ENCODE peak calls at places on chromosome 10, in ten cellular contexts. M, E, I, L, G, J, N, S, F and P are unnamed samples.

GRCh38 chr10:91409069-91409868 is 875 bp upstream of the HECTD2 start:
- DNase-seq in M (peak), E (peak), I (peak), L (peak), G (peak), J (peak), N (peak), S (peak), F (peak), P (peak)

GRCh38 chr10:101617824-101618568 is 29.9 kb downstream of the DPCD start:
- DNase-seq in M (no peak), E (no peak), I (no peak), L (no peak), G (no peak), J (no peak), N (no peak), S (no peak), F (no peak), P (no peak)

GRCh38 chr10:31604141-31604540 is 285.1 kb downstream of the ZEB1 start:
- DNase-seq in M (no peak), E (no peak), I (no peak), L (no peak), G (no peak), J (peak), N (no peak), S (no peak), F (peak), P (peak)

GRCh38 chr10:34364253-34365037 is 450.7 kb downstream of the PARD3 start:
- DNase-seq in M (no peak), E (no peak), I (no peak), L (no peak), G (no peak), J (peak), N (no peak), S (no peak), F (no peak), P (no peak)

GRCh38 chr10:108612485-108612884 is 1310.8 kb downstream of the XPNPEP1 start:
- DNase-seq in M (no peak), E (no peak), I (no peak), L (no peak), G (no peak), J (no peak), N (no peak), S (no peak), F (no peak), P (no peak)

GRCh38 chr10:71077143-71077581 is 135.2 kb upstream of the UNC5B start:
- DNase-seq in M (no peak), E (peak), I (no peak), L (no peak), G (peak), J (no peak), N (no peak), S (no peak), F (no peak), P (no peak)

GRCh38 chr10:5467634-5468255 is 31.6 kb downstream of the CALML5 start:
- DNase-seq in M (no peak), E (no peak), I (no peak), L (no peak), G (no peak), J (no peak), N (no peak), S (no peak), F (no peak), P (no peak)

GRCh38 chr10:125157473-125157865 is 2.9 kb downstream of the CTBP2 start:
- DNase-seq in M (peak), E (peak), I (no peak), L (no peak), G (peak), J (peak), N (no peak), S (no peak), F (no peak), P (no peak)

GRCh38 chr10:118308664-118309063 is 33.5 kb downstream of the FAM204A start:
- DNase-seq in M (no peak), E (no peak), I (no peak), L (no peak), G (no peak), J (no peak), N (peak), S (no peak), F (no peak), P (peak)

GRCh38 chr10:112775892-112776679 is 174.0 kb upstream of the TCF7L2 start:
- DNase-seq in M (no peak), E (no peak), I (no peak), L (no peak), G (peak), J (no peak), N (no peak), S (peak), F (no peak), P (no peak)

GRCh38 chr10:70174058-70174741 is 3.9 kb upstream of the SAR1A start:
- DNase-seq in M (peak), E (no peak), I (no peak), L (no peak), G (peak), J (no peak), N (no peak), S (no peak), F (no peak), P (no peak)

GRCh38 chr10:80484677-80485409 is 30.7 kb downstream of the TSPAN14 start:
- DNase-seq in M (no peak), E (no peak), I (no peak), L (no peak), G (no peak), J (no peak), N (no peak), S (no peak), F (no peak), P (no peak)

GRCh38 chr10:14603539-14604102 is 171.1 kb downstream of the FAM107B start:
- DNase-seq in M (no peak), E (no peak), I (no peak), L (no peak), G (no peak), J (no peak), N (peak), S (no peak), F (peak), P (peak)

GRCh38 chr10:118238573-118239240 is 103.4 kb downstream of the FAM204A start:
- DNase-seq in M (peak), E (no peak), I (no peak), L (peak), G (no peak), J (peak), N (no peak), S (no peak), F (no peak), P (no peak)

GRCh38 chr10:73717564-73717963 is 19.7 kb upstream of the AGAP5 start:
- DNase-seq in M (no peak), E (no peak), I (no peak), L (no peak), G (no peak), J (no peak), N (no peak), S (no peak), F (no peak), P (no peak)

GRCh38 chr10:52897162-52897561 is 124.6 kb upstream of the MBL2 start:
- DNase-seq in M (no peak), E (no peak), I (no peak), L (no peak), G (no peak), J (peak), N (no peak), S (no peak), F (no peak), P (no peak)

GRCh38 chr10:4088354-4089066 is 303.5 kb upstream of the KLF6 start:
- DNase-seq in M (no peak), E (no peak), I (no peak), L (no peak), G (no peak), J (no peak), N (no peak), S (no peak), F (no peak), P (no peak)

GRCh38 chr10:3907514-3907913 is 122.5 kb upstream of the KLF6 start:
- DNase-seq in M (no peak), E (no peak), I (no peak), L (peak), G (peak), J (no peak), N (no peak), S (no peak), F (no peak), P (no peak)

GRCh38 chr10:28312572-28312971 is 9.7 kb upstream of the MPP7 start:
- DNase-seq in M (no peak), E (peak), I (no peak), L (no peak), G (no peak), J (no peak), N (no peak), S (no peak), F (no peak), P (no peak)

GRCh38 chr10:61284222-61284890 is 168.8 kb downstream of the TMEM26 start:
- DNase-seq in M (peak), E (no peak), I (no peak), L (peak), G (no peak), J (peak), N (peak), S (peak), F (peak), P (peak)

GRCh38 chr10:96124230-96125141 is 5.6 kb upstream of the ZNF518A start:
- DNase-seq in M (peak), E (no peak), I (peak), L (peak), G (peak), J (peak), N (peak), S (peak), F (peak), P (peak)

GRCh38 chr10:29189272-29189671 is 99.6 kb upstream of the LYZL1 start:
- DNase-seq in M (no peak), E (no peak), I (no peak), L (no peak), G (no peak), J (no peak), N (no peak), S (no peak), F (no peak), P (no peak)

GRCh38 chr10:60810437-60811182 is 32.3 kb downstream of the CDK1 start:
- DNase-seq in M (peak), E (no peak), I (no peak), L (peak), G (no peak), J (peak), N (no peak), S (peak), F (no peak), P (no peak)

GRCh38 chr10:91604936-91605534 is 27.8 kb downstream of the PPP1R3C start:
- DNase-seq in M (peak), E (no peak), I (no peak), L (peak), G (no peak), J (peak), N (no peak), S (no peak), F (no peak), P (no peak)

GRCh38 chr10:74388801-74389200 is 237.8 kb downstream of the ADK start:
- DNase-seq in M (no peak), E (no peak), I (no peak), L (no peak), G (no peak), J (no peak), N (no peak), S (no peak), F (no peak), P (no peak)

GRCh38 chr10:132551093-132551807 is 13.7 kb downstream of the INPP5A start:
- DNase-seq in M (no peak), E (no peak), I (no peak), L (no peak), G (peak), J (no peak), N (no peak), S (no peak), F (no peak), P (no peak)

GRCh38 chr10:133312016-133312768 is 3.5 kb downstream of the ZNF511 start:
- DNase-seq in M (no peak), E (no peak), I (no peak), L (no peak), G (no peak), J (no peak), N (no peak), S (no peak), F (no peak), P (no peak)

GRCh38 chr10:109977382-109977806 is 30.4 kb upstream of the ADD3 start:
- DNase-seq in M (no peak), E (no peak), I (no peak), L (peak), G (peak), J (no peak), N (no peak), S (peak), F (no peak), P (no peak)

GRCh38 chr10:71615538-71616329 is 103.8 kb downstream of the C10orf105 start:
- DNase-seq in M (no peak), E (no peak), I (no peak), L (no peak), G (no peak), J (no peak), N (no peak), S (no peak), F (no peak), P (no peak)

GRCh38 chr10:96170212-96170611 is 40.1 kb downstream of the ZNF518A start:
- DNase-seq in M (no peak), E (no peak), I (no peak), L (no peak), G (no peak), J (no peak), N (no peak), S (no peak), F (no peak), P (peak)

GRCh38 chr10:12971001-12971788 is 30.3 kb downstream of the CCDC3 start:
- DNase-seq in M (no peak), E (peak), I (no peak), L (no peak), G (no peak), J (no peak), N (no peak), S (no peak), F (no peak), P (no peak)

GRCh38 chr10:24685958-24686540 is 37.6 kb downstream of the ARHGAP21 start:
- DNase-seq in M (no peak), E (no peak), I (no peak), L (peak), G (no peak), J (peak), N (no peak), S (no peak), F (no peak), P (no peak)

GRCh38 chr10:23918839-23919238 is 290.1 kb upstream of the KIAA1217 start:
- DNase-seq in M (no peak), E (no peak), I (no peak), L (no peak), G (no peak), J (peak), N (no peak), S (no peak), F (no peak), P (peak)

GRCh38 chr10:37754538-37755323 is 102.7 kb downstream of the ZNF248 start:
- DNase-seq in M (no peak), E (no peak), I (no peak), L (peak), G (no peak), J (no peak), N (peak), S (no peak), F (no peak), P (no peak)

GRCh38 chr10:7956508-7956907 is 98.0 kb upstream of the GATA3 start:
- DNase-seq in M (no peak), E (no peak), I (no peak), L (peak), G (no peak), J (peak), N (no peak), S (no peak), F (no peak), P (no peak)

GRCh38 chr10:78432582-78432981 is 398.9 kb downstream of the RPS24 start:
- DNase-seq in M (no peak), E (no peak), I (no peak), L (no peak), G (no peak), J (no peak), N (peak), S (no peak), F (no peak), P (no peak)
- TF ChIP-seq CTCF in M (no peak), E (peak), I (no peak), L (peak), G (no peak), J (no peak), N (no peak), S (no peak), F (no peak), P (peak)

GRCh38 chr10:130782467-130782866 is 529.1 kb downstream of the TCERG1L start:
- DNase-seq in M (no peak), E (no peak), I (no peak), L (no peak), G (no peak), J (no peak), N (peak), S (no peak), F (no peak), P (peak)
- TF ChIP-seq CTCF in M (no peak), E (no peak), I (no peak), L (no peak), G (no peak), J (no peak), N (peak), S (no peak), F (no peak), P (peak)

GRCh38 chr10:18577823-18578685 is 73.3 kb downstream of the NSUN6 start:
- DNase-seq in M (no peak), E (no peak), I (no peak), L (no peak), G (no peak), J (no peak), N (no peak), S (no peak), F (no peak), P (no peak)

GRCh38 chr10:18582803-18583202 is 68.6 kb downstream of the NSUN6 start:
- DNase-seq in M (no peak), E (no peak), I (no peak), L (peak), G (no peak), J (no peak), N (no peak), S (no peak), F (no peak), P (no peak)

DNA sequence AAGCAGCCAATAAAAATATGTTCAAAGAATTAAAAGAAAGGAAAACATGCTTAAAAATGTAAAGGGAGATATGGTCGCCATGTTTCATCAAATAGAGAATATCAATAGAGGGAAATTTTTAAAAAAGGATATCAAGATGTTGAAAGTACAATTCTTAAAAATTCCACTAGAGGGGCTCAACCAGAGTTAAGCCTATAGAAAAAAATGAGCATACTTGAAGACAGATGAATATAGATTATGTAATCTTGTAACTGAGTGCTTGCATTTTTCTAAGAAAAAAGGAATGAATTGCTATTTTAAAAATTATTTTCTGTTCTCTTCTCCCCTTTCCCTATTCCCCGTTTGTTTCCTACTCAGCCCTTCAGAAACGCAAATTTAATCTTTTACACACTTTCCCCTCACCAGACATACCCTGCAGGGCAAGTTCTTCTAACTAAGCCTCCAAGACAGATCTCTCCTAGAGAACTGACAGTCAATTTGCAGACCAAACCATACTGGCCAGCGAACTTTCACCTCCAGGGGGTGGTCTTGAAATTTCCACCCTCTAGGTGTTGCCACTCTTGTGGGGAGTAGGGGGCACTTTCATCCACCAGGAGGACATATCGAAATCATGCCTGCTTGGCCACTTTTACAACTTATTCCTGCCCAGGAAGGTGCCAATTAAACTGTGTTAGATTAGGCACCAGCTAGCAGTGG is 67.7 kb downstream of the NSUN6 start:
- DNase-seq in M (no peak), E (no peak), I (no peak), L (no peak), G (no peak), J (peak), N (no peak), S (no peak), F (no peak), P (no peak)
- TF ChIP-seq CTCF in M (peak), E (peak), I (peak), L (peak), G (no peak), J (peak), N (peak), S (no peak), F (peak), P (peak)

DNA sequence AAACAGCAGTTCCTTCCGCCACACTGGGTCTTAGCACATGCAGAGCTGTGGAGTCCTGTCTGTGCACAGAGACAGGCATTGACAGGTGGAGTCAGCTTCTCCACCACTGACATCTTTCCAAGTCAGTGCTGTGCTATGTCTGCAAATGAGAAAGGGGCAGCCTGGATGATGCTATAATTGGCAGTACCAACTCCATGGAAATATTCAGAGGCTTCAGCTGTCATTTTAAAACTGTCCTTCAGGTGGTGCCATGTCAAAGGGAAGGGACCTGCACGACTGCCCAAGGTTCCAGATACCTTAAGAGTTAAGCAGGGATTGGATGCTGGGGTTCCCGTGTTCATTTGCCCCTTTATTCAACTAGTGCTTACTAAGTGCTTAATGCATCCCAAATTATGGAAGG is 258.0 kb upstream of the PRKCQ start:
- DNase-seq in M (no peak), E (no peak), I (peak), L (no peak), G (no peak), J (peak), N (no peak), S (peak), F (no peak), P (peak)
- TF ChIP-seq CTCF in M (no peak), E (peak), I (peak), L (peak), G (no peak), J (no peak), N (peak), S (no peak), F (no peak), P (peak)

GRCh38 chr10:122310311-122311050 is 39.4 kb downstream of the BTBD16 start:
- DNase-seq in M (no peak), E (peak), I (peak), L (peak), G (peak), J (no peak), N (no peak), S (peak), F (peak), P (peak)

GRCh38 chr10:122306282-122306681 is 35.2 kb downstream of the BTBD16 start:
- DNase-seq in M (no peak), E (peak), I (no peak), L (no peak), G (no peak), J (no peak), N (no peak), S (no peak), F (no peak), P (no peak)

GRCh38 chr10:122307669-122308486 is 36.8 kb downstream of the BTBD16 start:
- DNase-seq in M (peak), E (peak), I (no peak), L (peak), G (peak), J (peak), N (no peak), S (peak), F (no peak), P (no peak)

GRCh38 chr10:122306744-122307143 is 35.6 kb downstream of the BTBD16 start:
- DNase-seq in M (no peak), E (peak), I (no peak), L (no peak), G (no peak), J (no peak), N (no peak), S (no peak), F (no peak), P (no peak)

GRCh38 chr10:122308487-122309141 is 37.5 kb downstream of the BTBD16 start:
- DNase-seq in M (no peak), E (peak), I (no peak), L (no peak), G (peak), J (no peak), N (no peak), S (no peak), F (no peak), P (no peak)
- TF ChIP-seq CTCF in M (no peak), E (no peak), I (no peak), L (no peak), G (no peak), J (no peak), N (no peak), S (no peak), F (no peak), P (no peak)